ENCODE peak calls at places on chromosomes 2 and 18, in seven cellular contexts. F, Z, G, O, H, J and B are unnamed samples. For H3K9me2, the result is how much of the 10 kb centered on the place peaks cover.

GRCh38 chr2:112881217-112882000 is 29.6 kb upstream of the IL37 start:
- DNase-seq in F (no peak), Z (peak), G (peak), O (no peak), H (peak), J (peak), B (no peak)

GRCh38 chr2:145404690-145405089 is 884.8 kb upstream of the ZEB2 start:
- DNase-seq in F (no peak), Z (no peak), G (peak), O (no peak), H (no peak), J (no peak), B (no peak)

GRCh38 chr2:98736464-98736889 is 5.5 kb upstream of the MGAT4A start:
- DNase-seq in F (no peak), Z (peak), G (no peak), O (no peak), H (no peak), J (peak), B (peak)

GRCh38 chr2:36480028-36480427 is 117.9 kb downstream of the FEZ2 start:
- DNase-seq in F (no peak), Z (no peak), G (no peak), O (no peak), H (no peak), J (no peak), B (no peak)

GRCh38 chr2:73063909-73064875 is 7.3 kb downstream of the SFXN5 start:
- DNase-seq in F (peak), Z (peak), G (peak), O (peak), H (peak), J (peak), B (no peak)

GRCh38 chr2:197804758-197805597 is 585 bp downstream of the PLCL1 start:
- DNase-seq in F (peak), Z (no peak), G (peak), O (peak), H (no peak), J (no peak), B (peak)

GRCh38 chr2:26632624-26633185 is 8.5 kb downstream of the CIB4 start:
- DNase-seq in F (no peak), Z (no peak), G (no peak), O (no peak), H (no peak), J (no peak), B (no peak)

GRCh38 chr18:12515550-12515949 is 107.8 kb downstream of the PRELID3A start:
- DNase-seq in F (no peak), Z (no peak), G (peak), O (no peak), H (no peak), J (no peak), B (no peak)

GRCh38 chr2:20071397-20072383 is 20.3 kb upstream of the LAPTM4A start:
- DNase-seq in F (peak), Z (peak), G (peak), O (peak), H (no peak), J (peak), B (no peak)
- TF ChIP-seq EZH2 in F (no peak), Z (no peak), G (no peak), O (no peak), H (no peak), J (no peak), B (no peak)

DNA sequence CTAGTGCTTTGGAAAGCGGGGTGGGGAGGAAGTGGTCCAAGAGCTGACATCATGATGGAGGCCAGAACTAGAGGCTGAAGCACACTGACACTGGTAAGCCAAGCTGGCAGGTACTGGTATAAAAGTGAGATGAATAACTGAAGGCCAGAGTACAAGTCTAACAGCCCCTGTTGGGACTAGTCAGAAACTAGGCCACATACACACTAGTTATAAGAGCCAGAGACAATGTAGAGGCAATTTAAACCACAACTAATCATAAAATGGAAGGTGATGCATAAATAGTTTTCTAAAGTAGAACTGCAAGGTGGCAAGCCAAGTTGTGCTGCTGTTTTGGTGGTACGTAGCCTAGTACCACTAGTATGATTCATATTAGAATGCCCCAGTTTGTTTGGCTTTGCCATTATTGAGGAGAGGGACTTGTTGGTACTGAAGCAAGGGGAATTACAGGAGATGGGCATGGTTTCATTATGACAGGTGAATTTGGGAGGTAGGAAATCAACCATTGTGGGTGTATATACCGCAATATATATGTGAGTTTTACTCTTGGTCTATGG is 57.6 kb downstream of the GDF7 start:
- DNase-seq in F (no peak), Z (no peak), G (no peak), O (no peak), H (no peak), J (no peak), B (no peak)
- H3K27ac ChIP-seq in F (no peak), Z (no peak), G (no peak), O (no peak), H (no peak), J (no peak), B (no peak)

DNA sequence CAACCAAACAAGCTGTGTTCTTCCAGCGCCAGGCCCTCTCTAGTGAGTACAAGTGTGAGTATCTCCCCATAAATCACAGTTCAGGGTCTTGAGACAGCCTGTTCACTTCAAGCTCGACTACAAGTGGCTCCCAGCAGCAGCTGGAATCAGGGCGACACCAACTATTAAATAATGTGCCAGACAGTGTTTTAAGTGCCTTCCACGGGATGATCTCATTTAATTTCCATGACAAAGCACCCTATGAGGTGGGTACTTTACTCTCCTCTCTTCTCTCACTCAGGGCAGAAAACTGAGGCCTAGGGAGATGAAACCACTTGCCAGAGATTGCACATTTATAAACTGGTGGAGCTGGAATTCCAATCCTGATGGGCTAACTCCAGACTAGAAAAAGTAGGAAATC is 2.6 kb upstream of the FAM136A start:
- DNase-seq in F (no peak), Z (no peak), G (no peak), O (no peak), H (no peak), J (no peak), B (no peak)
- H3K9me2 ChIP-seq in F (under half), Z (under half), G (under half), O (under half), H (under half), J (under half), B (under half)

GRCh38 chr2:2332381-2332780 is 1.3 kb upstream of the MYT1L start:
- DNase-seq in F (no peak), Z (no peak), G (no peak), O (no peak), H (no peak), J (no peak), B (no peak)
- TF ChIP-seq EZH2 in F (no peak), Z (no peak), G (no peak), O (no peak), H (no peak), J (no peak), B (no peak)

DNA sequence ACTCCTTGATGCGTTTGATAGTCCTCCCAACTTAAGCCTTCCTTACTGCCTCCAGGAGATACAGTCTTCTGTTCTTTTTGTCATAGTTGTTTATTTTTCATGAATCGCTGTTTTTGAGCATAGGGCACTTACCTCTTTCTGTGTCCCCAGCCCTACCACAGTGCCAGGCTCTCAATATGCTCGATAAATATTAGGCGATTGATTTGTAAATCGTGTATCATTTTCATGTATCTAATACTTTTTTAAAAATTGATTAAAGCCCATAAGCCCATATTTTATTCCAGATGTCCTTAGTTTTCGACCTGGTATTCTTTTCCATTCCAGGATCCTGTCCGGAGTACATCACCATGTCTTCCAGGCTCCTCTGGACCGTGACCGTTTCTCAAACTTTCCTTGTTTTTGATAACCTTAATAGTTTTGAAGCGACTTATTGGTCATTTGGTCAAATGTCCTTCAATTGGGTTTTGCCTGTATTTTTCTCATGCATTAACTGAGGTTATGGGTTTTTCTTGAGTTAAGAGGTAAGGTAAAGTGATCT is 444 bp upstream of the MMADHC start:
- DNase-seq in F (peak), Z (no peak), G (peak), O (no peak), H (no peak), J (no peak), B (no peak)
- H3K27ac ChIP-seq in F (no peak), Z (no peak), G (peak), O (peak), H (peak), J (no peak), B (peak)

DNA sequence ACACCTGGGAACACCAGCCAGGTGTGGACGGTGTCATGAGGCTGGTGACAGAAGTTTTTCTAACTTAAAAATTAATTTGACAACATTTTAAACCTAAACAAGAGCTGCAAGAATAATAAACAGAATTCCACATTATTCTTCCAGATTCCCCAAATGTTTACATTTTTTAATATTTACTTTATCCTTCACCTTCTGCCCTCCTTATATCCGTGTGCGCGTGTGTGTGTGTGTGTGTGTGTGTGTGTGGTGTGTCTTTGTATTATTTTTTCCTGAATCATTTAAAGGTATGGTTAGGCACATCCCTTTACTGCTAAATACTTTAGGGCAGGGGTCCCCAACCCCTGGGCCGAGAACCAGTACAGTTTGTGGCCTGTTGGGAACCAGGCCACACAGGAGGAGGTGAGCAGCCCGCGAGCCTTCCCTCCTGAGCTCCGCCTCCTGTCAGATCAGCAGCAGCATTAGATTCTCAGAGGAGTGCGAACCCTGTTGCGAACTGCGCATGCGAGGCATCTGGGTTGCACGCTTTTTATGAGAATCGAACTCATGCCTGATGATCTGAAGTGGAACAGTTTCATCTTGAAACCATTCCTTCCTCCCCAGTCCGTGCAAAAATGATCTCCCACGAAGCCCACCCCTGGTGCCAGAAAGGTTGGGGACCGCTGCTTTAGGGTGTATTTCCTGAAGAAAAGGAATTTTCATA is 16.4 kb upstream of the IL1R2 start:
- DNase-seq in F (no peak), Z (no peak), G (no peak), O (no peak), H (no peak), J (no peak), B (no peak)
- H3K9me2 ChIP-seq in F (under half), Z (under half), G (under half), O (under half), H (under half), J (under half), B (under half)